ENCODE peak calls at places on chromosomes 6 and 20, in five cellular contexts. V is stomach, B is ascending aorta, G is left lung, Q is body of pancreas. J is an unnamed sample.

GRCh38 chr6:85470023-85470410 is 20.1 kb downstream of the NT5E start:
- DNase-seq in Q (no peak), B (no peak), G (no peak), V (no peak), J (no peak)

GRCh38 chr6:149904661-149905370 is 6.9 kb upstream of the RAET1E start:
- DNase-seq in B (no peak), Q (no peak), V (no peak), G (no peak), J (no peak)

GRCh38 chr6:41901882-41902519 is 6.8 kb upstream of the USP49 start:
- DNase-seq in B (no peak), Q (peak; percentile 35), V (no peak), G (no peak), J (peak; percentile 63)

GRCh38 chr20:430091-430999 is 22.2 kb downstream of the RBCK1 start:
- DNase-seq in G (no peak), Q (no peak), V (no peak), B (peak; percentile 51), J (no peak)

GRCh38 chr6:91646649-91647048 is 1059.8 kb upstream of the MAP3K7 start:
- DNase-seq in Q (no peak), G (no peak), B (no peak), V (no peak), J (no peak)

GRCh38 chr6:106516629-106517028 is 112.7 kb downstream of the RTN4IP1 start:
- DNase-seq in B (no peak), G (no peak), Q (no peak), V (no peak), J (no peak)

GRCh38 chr6:68653074-68653705 is 18.1 kb downstream of the ADGRB3 start:
- DNase-seq in B (no peak), G (no peak), Q (no peak), V (no peak), J (no peak)

GRCh38 chr6:7204726-7205125 is 97.0 kb downstream of the RREB1 start:
- DNase-seq in Q (no peak), B (no peak), V (no peak), G (no peak), J (no peak)

GRCh38 chr20:4563534-4563933 is 158.2 kb upstream of the PRND start:
- DNase-seq in Q (no peak), G (no peak), V (no peak), B (no peak), J (no peak)

GRCh38 chr6:166942393-166943168 is 13.8 kb downstream of the RNASET2 start:
- DNase-seq in Q (no peak), G (no peak), V (no peak), B (no peak), J (no peak)

GRCh38 chr6:33631971-33632585 is 11.0 kb downstream of the ITPR3 start:
- DNase-seq in V (peak; percentile 38), Q (no peak), B (no peak), G (no peak), J (no peak)

GRCh38 chr6:42532038-42532669 is 31.7 kb upstream of the UBR2 start:
- DNase-seq in G (no peak), V (no peak), Q (peak; percentile 17), B (no peak), J (peak; percentile 63)

GRCh38 chr6:149696904-149697303 is 21.0 kb downstream of the LATS1 start:
- DNase-seq in Q (no peak), B (no peak), G (no peak), V (no peak), J (no peak)

GRCh38 chr20:15882553-15882952 is 690.7 kb downstream of the KIF16B start:
- DNase-seq in V (no peak), G (no peak), Q (no peak), B (no peak), J (no peak)

GRCh38 chr6:169545956-169546355 is 155.9 kb downstream of the WDR27 start:
- DNase-seq in G (no peak), V (no peak), B (no peak), Q (no peak), J (no peak)

GRCh38 chr20:4748847-4749246 is 27.1 kb downstream of the PRND start:
- DNase-seq in G (no peak), V (no peak), Q (no peak), B (no peak), J (no peak)

GRCh38 chr6:32718879-32719278 is 22.3 kb upstream of the HLA-DQA2 start:
- DNase-seq in V (no peak), Q (no peak), B (no peak), G (no peak), J (no peak)

GRCh38 chr6:43043310-43043709 is 10.3 kb downstream of the CUL7 start:
- DNase-seq in G (no peak), B (no peak), V (no peak), Q (no peak), J (no peak)

GRCh38 chr6:43771210-43771857 is 1.3 kb downstream of the VEGFA start:
- DNase-seq in V (peak; percentile 76), B (peak; percentile 78), G (peak; percentile 93), Q (peak; percentile 77), J (peak; percentile 72)

GRCh38 chr20:23451956-23452487 is 654 bp downstream of the CST11 start:
- DNase-seq in B (no peak), Q (no peak), V (no peak), G (no peak), J (no peak)

GRCh38 chr6:17042422-17043147 is 59.3 kb upstream of the STMND1 start:
- DNase-seq in G (no peak), Q (peak; percentile 63), V (no peak), B (no peak), J (peak; percentile 67)

GRCh38 chr6:151690768-151691562 is 116.5 kb upstream of the ESR1 start:
- DNase-seq in G (no peak), V (no peak), Q (no peak), B (no peak), J (no peak)

GRCh38 chr6:170085475-170086401 is 205.1 kb downstream of the DLL1 start:
- DNase-seq in G (no peak), Q (peak; percentile 2), V (peak; percentile 25), B (peak; percentile 61), J (no peak)

GRCh38 chr6:12401200-12401599 is 111.0 kb downstream of the EDN1 start:
- DNase-seq in G (no peak), B (no peak), V (no peak), Q (no peak), J (no peak)

GRCh38 chr6:68777956-68778355 is 142.9 kb downstream of the ADGRB3 start:
- DNase-seq in G (no peak), V (no peak), B (peak; percentile 63), Q (no peak), J (no peak)

GRCh38 chr6:149264629-149265028 is 52.9 kb upstream of the TAB2 start:
- DNase-seq in V (no peak), Q (no peak), B (no peak), G (no peak), J (no peak)

GRCh38 chr6:30100154-30100553 is 12.7 kb downstream of the TRIM31 start:
- DNase-seq in V (no peak), B (no peak), G (no peak), Q (no peak), J (no peak)

GRCh38 chr6:1139155-1139890 is 172.6 kb upstream of the FOXQ1 start:
- DNase-seq in Q (no peak), G (no peak), V (no peak), B (no peak), J (no peak)

GRCh38 chr6:153484056-153484455 is 353.0 kb upstream of the RGS17 start:
- DNase-seq in V (no peak), G (no peak), B (no peak), Q (no peak), J (no peak)

GRCh38 chr6:36095497-36096391 is 34.6 kb upstream of the MAPK13 start:
- DNase-seq in G (no peak), V (peak; percentile 43), Q (no peak), B (no peak), J (no peak)

GRCh38 chr20:37294262-37294981 is 5.0 kb downstream of the MANBAL start:
- DNase-seq in B (no peak), V (no peak), G (no peak), Q (no peak), J (no peak)

GRCh38 chr6:34259529-34260069 is 10.8 kb upstream of the SMIM29 start:
- DNase-seq in V (no peak), B (no peak), Q (no peak), G (no peak), J (no peak)

GRCh38 chr6:3026811-3027626 is 27.3 kb downstream of the NQO2 start:
- DNase-seq in G (no peak), V (no peak), Q (no peak), B (no peak), J (no peak)

GRCh38 chr6:33977606-33978438 is 168.1 kb downstream of the GRM4 start:
- DNase-seq in Q (no peak), G (no peak), B (peak; percentile 52), V (peak; percentile 9), J (peak; percentile 17)

GRCh38 chr6:25026723-25027122 is 91.0 kb upstream of the RIPOR2 start:
- DNase-seq in Q (no peak), V (no peak), B (no peak), G (peak; percentile 62), J (peak; percentile 30)

GRCh38 chr6:144951730-144952437 is 666.7 kb downstream of the UTRN start:
- DNase-seq in G (no peak), B (no peak), Q (no peak), V (no peak), J (no peak)
- TF ChIP-seq CTCF in G (no peak), B (no peak), Q (no peak), V (no peak), J (no peak)

GRCh38 chr20:25532015-25532751 is 53.1 kb downstream of the NINL start:
- DNase-seq in Q (no peak), G (no peak), B (no peak), V (no peak), J (peak; percentile 74)

GRCh38 chr20:25529295-25529951 is 55.9 kb downstream of the NINL start:
- DNase-seq in G (no peak), V (no peak), B (no peak), Q (no peak), J (no peak)

GRCh38 chr20:25533920-25534700 is 51.2 kb downstream of the NINL start:
- DNase-seq in Q (no peak), B (no peak), V (no peak), G (no peak), J (no peak)

GRCh38 chr20:25534845-25535244 is 50.5 kb downstream of the NINL start:
- DNase-seq in G (no peak), B (no peak), Q (no peak), V (no peak), J (no peak)

GRCh38 chr20:25532971-25533391 is 52.4 kb downstream of the NINL start:
- DNase-seq in G (no peak), V (no peak), Q (no peak), B (no peak), J (no peak)
- H3K4me3 ChIP-seq in G (no peak overlapping the region), V (peak overlapping the region; percentile 2), Q (no peak overlapping the region), B (peak overlapping the region; percentile 64), J (no peak overlapping the region)

DNA sequence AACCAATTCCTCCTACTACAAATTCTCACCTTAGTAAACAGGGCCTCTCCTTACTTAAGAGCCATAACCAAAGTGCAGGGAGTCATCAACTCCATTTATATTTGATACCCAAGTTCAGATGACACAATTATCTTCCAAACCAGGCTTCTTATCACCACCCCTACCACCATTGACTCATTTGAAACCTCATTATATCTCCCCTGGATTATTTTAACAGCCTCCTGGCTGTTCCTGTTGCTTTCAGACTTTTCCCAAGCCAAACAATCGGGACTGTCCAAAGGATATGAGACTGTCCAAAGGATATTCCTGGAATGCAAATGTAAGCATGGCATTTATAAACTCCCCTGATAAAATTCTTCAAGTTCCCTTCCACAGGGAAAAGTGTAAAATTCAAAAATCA is 394.3 kb downstream of the MAFB start:
- DNase-seq in G (no peak), Q (no peak), V (no peak), B (no peak), J (no peak)
- H3K27ac ChIP-seq in G (no peak overlapping the region), Q (no peak overlapping the region), V (no peak overlapping the region), B (peak overlapping the region; percentile 77), J (no peak overlapping the region)

GRCh38 chr6:99833034-99833433 is 161.0 kb downstream of the MCHR2 start:
- DNase-seq in Q (no peak), B (no peak), V (no peak), G (no peak), J (no peak)
- TF ChIP-seq CTCF in Q (no peak), B (no peak), V (no peak), G (no peak), J (no peak)

J was measured in WERI-Rb-1.